ENCODE peak calls at places on chromosomes 3 and 15, in seven cellular contexts. C, S, L, E, B, A and V are unnamed samples. For H3K4me1, the result is how much of the 10 kb centered on the place peaks cover.

GRCh38 chr3:172233474-172234277 is 194.3 kb downstream of the FNDC3B start:
- DNase-seq in C (no peak), S (no peak), L (no peak), E (no peak), B (no peak), A (no peak), V (no peak)

GRCh38 chr3:10467904-10468610 is 37.3 kb downstream of the ATP2B2 start:
- DNase-seq in C (no peak), S (no peak), L (no peak), E (peak), B (no peak), A (no peak), V (no peak)

GRCh38 chr3:124885466-124886167 is 1.5 kb downstream of the ITGB5 start:
- DNase-seq in C (peak), S (no peak), L (no peak), E (peak), B (no peak), A (no peak), V (no peak)

GRCh38 chr3:100426029-100426682 is 24.8 kb downstream of the LNP1 start:
- DNase-seq in C (no peak), S (no peak), L (no peak), E (no peak), B (no peak), A (no peak), V (no peak)

GRCh38 chr3:145243875-145244274 is 917.1 kb downstream of the PLOD2 start:
- DNase-seq in C (no peak), S (no peak), L (no peak), E (no peak), B (no peak), A (peak), V (no peak)

GRCh38 chr15:50358805-50359204 is 3.8 kb upstream of the GABPB1 start:
- DNase-seq in C (no peak), S (no peak), L (no peak), E (peak), B (peak), A (peak), V (no peak)

GRCh38 chr3:57397175-57398026 is 104.9 kb upstream of the ASB14 start:
- DNase-seq in C (no peak), S (peak), L (no peak), E (peak), B (peak), A (peak), V (peak)

GRCh38 chr3:59809750-59810444 is 760.1 kb upstream of the CFAP20DC start:
- DNase-seq in C (no peak), S (no peak), L (no peak), E (peak), B (no peak), A (peak), V (peak)

GRCh38 chr3:113898892-113899291 is 48.9 kb upstream of the ZDHHC23 start:
- DNase-seq in C (no peak), S (no peak), L (no peak), E (no peak), B (no peak), A (peak), V (no peak)

GRCh38 chr3:175585898-175586297 is 726.8 kb downstream of the NAALADL2 start:
- DNase-seq in C (no peak), S (no peak), L (no peak), E (no peak), B (no peak), A (peak), V (no peak)

GRCh38 chr3:53616330-53616729 is 121.9 kb downstream of the CACNA1D start:
- DNase-seq in C (no peak), S (no peak), L (no peak), E (no peak), B (no peak), A (no peak), V (no peak)

GRCh38 chr3:134646086-134646485 is 4.7 kb downstream of the KY start:
- DNase-seq in C (no peak), S (no peak), L (no peak), E (no peak), B (no peak), A (no peak), V (no peak)

GRCh38 chr15:58374147-58374546 is 57.6 kb upstream of the LIPC start:
- DNase-seq in C (no peak), S (no peak), L (no peak), E (no peak), B (no peak), A (no peak), V (no peak)

GRCh38 chr3:25468866-25469319 is 40.8 kb downstream of the RARB start:
- DNase-seq in C (peak), S (peak), L (peak), E (peak), B (no peak), A (peak), V (no peak)

GRCh38 chr15:25670025-25670554 is 193.0 kb downstream of the ATP10A start:
- DNase-seq in C (peak), S (peak), L (peak), E (no peak), B (no peak), A (peak), V (no peak)

GRCh38 chr3:149813367-149814281 is 609 bp downstream of the RNF13 start:
- DNase-seq in C (peak), S (no peak), L (peak), E (peak), B (peak), A (peak), V (no peak)

GRCh38 chr3:64639022-64639421 is 48.8 kb downstream of the ADAMTS9 start:
- DNase-seq in C (no peak), S (no peak), L (no peak), E (no peak), B (no peak), A (no peak), V (no peak)

GRCh38 chr3:61903931-61904657 is 342.7 kb downstream of the PTPRG start:
- DNase-seq in C (peak), S (no peak), L (peak), E (peak), B (no peak), A (peak), V (no peak)

GRCh38 chr15:26394801-26395200 is 378.1 kb downstream of the GABRB3 start:
- DNase-seq in C (no peak), S (no peak), L (no peak), E (no peak), B (no peak), A (no peak), V (no peak)

GRCh38 chr15:89143503-89144162 is 55.4 kb downstream of the ABHD2 start:
- DNase-seq in C (no peak), S (no peak), L (no peak), E (no peak), B (no peak), A (peak), V (no peak)

GRCh38 chr15:101248274-101248673 is 3.6 kb downstream of the CHSY1 start:
- DNase-seq in C (no peak), S (no peak), L (no peak), E (no peak), B (no peak), A (no peak), V (no peak)

GRCh38 chr15:89912145-89912673 is 543 bp downstream of the ARPIN start:
- DNase-seq in C (peak), S (peak), L (peak), E (peak), B (no peak), A (no peak), V (no peak)

GRCh38 chr15:67156426-67156825 is 91.0 kb downstream of the SMAD3 start:
- DNase-seq in C (no peak), S (no peak), L (no peak), E (no peak), B (no peak), A (no peak), V (no peak)

GRCh38 chr15:67156834-67157233 is 91.4 kb downstream of the SMAD3 start:
- DNase-seq in C (no peak), S (no peak), L (no peak), E (no peak), B (no peak), A (no peak), V (no peak)

GRCh38 chr15:67157779-67158366 is 92.5 kb downstream of the SMAD3 start:
- DNase-seq in C (peak), S (no peak), L (no peak), E (no peak), B (no peak), A (no peak), V (no peak)

GRCh38 chr15:67161412-67161811 is 93.0 kb downstream of the AAGAB start:
- DNase-seq in C (peak), S (peak), L (no peak), E (no peak), B (no peak), A (no peak), V (no peak)

DNA sequence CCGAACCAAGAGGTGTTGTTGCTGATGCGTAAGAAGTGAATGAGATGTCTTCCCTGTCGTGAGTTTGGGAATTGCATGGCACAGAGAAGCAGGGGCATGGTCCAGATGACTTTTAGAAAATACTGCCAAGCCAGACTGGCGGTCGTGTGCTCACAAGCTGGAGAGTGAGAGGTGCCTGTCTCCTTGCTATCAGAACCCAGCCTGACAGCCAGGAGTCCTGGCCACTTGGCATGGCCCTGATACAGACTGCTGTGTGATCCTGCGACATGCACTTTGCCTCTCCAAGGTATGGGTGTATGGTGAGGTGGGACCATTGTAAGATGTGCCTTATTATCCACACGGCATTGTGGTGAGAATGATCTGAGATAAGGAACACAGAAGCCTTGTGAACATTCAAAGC is 93.0 kb downstream of the SMAD3 start:
- DNase-seq in C (peak), S (no peak), L (no peak), E (no peak), B (no peak), A (no peak), V (no peak)
- H3K4me1 ChIP-seq in C (under half), S (under half), L (under half), E (under half), B (under half), A (under half), V (under half)

DNA sequence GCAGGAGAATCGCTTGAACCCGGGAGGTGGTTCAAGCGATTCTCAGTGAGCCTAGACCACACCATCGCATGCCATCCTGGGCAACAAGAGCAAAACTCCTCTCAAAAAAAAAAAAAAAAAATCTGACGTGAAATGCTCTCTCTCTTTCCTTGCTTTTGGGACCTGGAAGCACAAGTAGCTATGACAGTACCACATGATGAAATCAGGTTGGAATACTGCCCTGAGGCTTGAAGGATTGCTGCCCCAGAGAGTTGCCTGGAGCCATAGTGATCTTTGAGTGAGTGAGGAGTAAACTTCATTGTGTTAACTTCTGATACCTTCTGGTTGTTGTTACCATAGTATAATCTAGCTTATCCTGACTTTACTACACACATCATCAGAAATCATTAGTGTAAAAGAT is 23.3 kb downstream of the AKAP13 start:
- DNase-seq in C (no peak), S (no peak), L (peak), E (no peak), B (no peak), A (peak), V (no peak)
- H3K4me1 ChIP-seq in C (half or more), S (under half), L (half or more), E (under half), B (under half), A (half or more), V (half or more)

GRCh38 chr15:31295660-31296059 is 31.0 kb upstream of the KLF13 start:
- DNase-seq in C (peak), S (no peak), L (no peak), E (no peak), B (no peak), A (no peak), V (no peak)
- H3K4me1 ChIP-seq in C (under half), S (under half), L (under half), E (under half), B (half or more), A (under half), V (under half)

DNA sequence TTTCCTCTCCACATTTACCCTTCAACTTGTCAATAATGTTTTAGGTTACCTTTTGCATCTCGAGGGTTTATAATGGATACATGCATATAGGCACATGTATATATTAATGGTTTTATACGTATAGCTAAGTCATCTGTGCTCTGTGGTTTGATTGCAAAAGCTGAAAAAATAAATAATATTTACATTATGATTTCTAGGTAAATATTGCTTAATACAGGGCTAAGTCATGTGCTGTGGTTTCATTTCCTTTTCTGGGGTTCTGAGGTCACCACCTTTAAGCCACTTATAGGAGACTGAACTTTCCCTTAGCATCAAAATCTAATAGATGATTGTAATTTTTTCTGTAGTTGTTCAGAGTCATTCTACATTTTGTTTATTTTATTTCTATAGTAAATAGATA is 33.1 kb downstream of the LPP start:
- DNase-seq in C (no peak), S (no peak), L (no peak), E (no peak), B (no peak), A (no peak), V (no peak)
- H3K4me1 ChIP-seq in C (half or more), S (under half), L (half or more), E (under half), B (half or more), A (under half), V (under half)